ENCODE peak calls at places on chromosomes 2 and 18, in four cellular contexts. X is heart left ventricle, G is cardiac fibroblast, D is lower lobe of right lung. P is an unnamed sample.

GRCh38 chr2:108583903-108584520 is 49.7 kb downstream of the LIMS1 start:
- DNase-seq in G (peak), D (no peak), X (peak), P (no peak)

GRCh38 chr2:120598416-120598815 is 137.3 kb upstream of the GLI2 start:
- DNase-seq in X (no peak), D (peak), G (no peak), P (no peak)

GRCh38 chr2:237616373-237617304 is 10.7 kb upstream of the LRRFIP1 start:
- DNase-seq in G (peak), X (no peak), D (no peak), P (no peak)

GRCh38 chr2:220198911-220199310 is 571.5 kb downstream of the SLC4A3 start:
- DNase-seq in G (peak), X (no peak), D (no peak), P (no peak)

GRCh38 chr2:101219281-101219680 is 33.4 kb upstream of the CNOT11 start:
- DNase-seq in X (no peak), G (no peak), D (no peak), P (no peak)

GRCh38 chr2:68837164-68837860 is 33.9 kb downstream of the BMP10 start:
- DNase-seq in D (peak), G (peak), X (peak), P (no peak)

GRCh38 chr2:217106650-217107014 is 246.8 kb upstream of the TNP1 start:
- DNase-seq in X (no peak), G (peak), D (no peak), P (no peak)

GRCh38 chr2:21118302-21118920 is 5.4 kb upstream of the TDRD15 start:
- DNase-seq in D (no peak), X (no peak), G (peak), P (no peak)

GRCh38 chr2:238919307-238919706 is 71.4 kb downstream of the TWIST2 start:
- DNase-seq in D (no peak), G (no peak), X (peak), P (no peak)

GRCh38 chr2:191713837-191714236 is 35.9 kb downstream of the NABP1 start:
- DNase-seq in X (no peak), D (peak), G (no peak), P (no peak)

GRCh38 chr2:112996635-112997034 is 8.6 kb upstream of the IL36A start:
- DNase-seq in G (no peak), D (no peak), X (no peak), P (no peak)

GRCh38 chr2:23489471-23490400 is 104.8 kb downstream of the KLHL29 start:
- DNase-seq in D (no peak), G (no peak), X (no peak), P (no peak)

GRCh38 chr2:202494300-202494699 is 118.2 kb downstream of the BMPR2 start:
- DNase-seq in G (peak), X (no peak), D (no peak), P (no peak)

GRCh38 chr2:17122887-17123501 is 395.2 kb downstream of the RAD51AP2 start:
- DNase-seq in X (no peak), G (no peak), D (no peak), P (no peak)

GRCh38 chr2:191927991-191928390 is 81.1 kb upstream of the CAVIN2 start:
- DNase-seq in G (peak), D (no peak), X (no peak), P (peak)

GRCh38 chr18:13268035-13268700 is 49.6 kb downstream of the LDLRAD4 start:
- DNase-seq in G (peak), D (no peak), X (peak), P (no peak)

GRCh38 chr18:56721491-56721890 is 70.3 kb downstream of the WDR7 start:
- DNase-seq in G (peak), D (no peak), X (no peak), P (no peak)

GRCh38 chr2:12507295-12507694 is 209.4 kb upstream of the TRIB2 start:
- DNase-seq in G (peak), X (no peak), D (no peak), P (peak)

GRCh38 chr18:48106498-48106897 is 176.0 kb upstream of the SMAD2 start:
- DNase-seq in D (no peak), G (no peak), X (no peak), P (no peak)

GRCh38 chr2:112692496-112692911 is 28.3 kb upstream of the NT5DC4 start:
- DNase-seq in G (peak), D (peak), X (peak), P (peak)

GRCh38 chr2:65708129-65708528 is 275.7 kb upstream of the SPRED2 start:
- DNase-seq in G (no peak), X (no peak), D (no peak), P (peak)

GRCh38 chr18:61554117-61554776 is 221.0 kb downstream of the CDH20 start:
- DNase-seq in X (no peak), D (peak), G (no peak), P (no peak)

GRCh38 chr2:6909431-6910385 is 7.5 kb upstream of the RNF144A start:
- DNase-seq in D (no peak), X (no peak), G (no peak), P (no peak)

GRCh38 chr18:10499230-10499629 is 26.6 kb upstream of the NAPG start:
- DNase-seq in X (no peak), D (no peak), G (no peak), P (no peak)

GRCh38 chr2:121489944-121490585 is 40.6 kb upstream of the RNU4ATAC start:
- DNase-seq in X (no peak), D (no peak), G (no peak), P (no peak)

GRCh38 chr2:23464156-23464555 is 79.2 kb downstream of the KLHL29 start:
- DNase-seq in D (no peak), X (no peak), G (no peak), P (no peak)

DNA sequence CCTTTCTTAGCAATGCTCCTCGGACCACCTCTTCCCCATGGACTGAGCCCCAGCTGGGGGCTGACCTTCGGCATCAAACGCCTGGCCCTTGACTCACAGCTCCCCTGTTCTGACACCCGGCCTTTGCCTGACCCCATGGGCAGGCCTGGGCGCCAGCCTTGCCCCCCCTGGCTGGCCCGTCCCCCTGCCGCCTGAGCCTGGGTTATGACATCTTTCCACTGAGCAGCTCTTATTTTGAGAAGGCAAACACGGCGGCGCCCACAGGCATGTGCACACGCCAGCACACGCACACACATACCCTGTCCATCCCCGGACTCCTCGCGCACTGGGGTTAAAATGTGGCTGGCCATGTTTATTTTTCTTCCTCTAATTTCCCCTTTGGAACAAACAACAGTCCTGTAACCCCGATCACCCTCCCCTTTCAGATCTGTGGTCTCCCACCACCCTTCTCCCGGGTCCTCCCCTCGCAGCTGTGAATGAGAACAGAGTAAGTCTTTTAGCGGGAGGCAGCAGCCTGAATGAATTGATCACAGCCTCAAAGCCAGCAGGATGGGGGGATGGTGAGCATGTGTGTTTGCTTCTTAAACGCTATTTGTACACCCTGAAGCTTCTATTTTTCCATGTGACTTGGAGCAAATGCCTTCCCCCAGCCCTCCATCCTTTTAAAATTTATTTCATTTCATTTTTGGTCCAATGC is 11.8 kb upstream of the ATOH8 start:
- DNase-seq in D (peak), G (peak), X (peak), P (no peak)
- TF ChIP-seq CTCF in D (no peak), G (no peak), X (no peak), P (no peak)

DNA sequence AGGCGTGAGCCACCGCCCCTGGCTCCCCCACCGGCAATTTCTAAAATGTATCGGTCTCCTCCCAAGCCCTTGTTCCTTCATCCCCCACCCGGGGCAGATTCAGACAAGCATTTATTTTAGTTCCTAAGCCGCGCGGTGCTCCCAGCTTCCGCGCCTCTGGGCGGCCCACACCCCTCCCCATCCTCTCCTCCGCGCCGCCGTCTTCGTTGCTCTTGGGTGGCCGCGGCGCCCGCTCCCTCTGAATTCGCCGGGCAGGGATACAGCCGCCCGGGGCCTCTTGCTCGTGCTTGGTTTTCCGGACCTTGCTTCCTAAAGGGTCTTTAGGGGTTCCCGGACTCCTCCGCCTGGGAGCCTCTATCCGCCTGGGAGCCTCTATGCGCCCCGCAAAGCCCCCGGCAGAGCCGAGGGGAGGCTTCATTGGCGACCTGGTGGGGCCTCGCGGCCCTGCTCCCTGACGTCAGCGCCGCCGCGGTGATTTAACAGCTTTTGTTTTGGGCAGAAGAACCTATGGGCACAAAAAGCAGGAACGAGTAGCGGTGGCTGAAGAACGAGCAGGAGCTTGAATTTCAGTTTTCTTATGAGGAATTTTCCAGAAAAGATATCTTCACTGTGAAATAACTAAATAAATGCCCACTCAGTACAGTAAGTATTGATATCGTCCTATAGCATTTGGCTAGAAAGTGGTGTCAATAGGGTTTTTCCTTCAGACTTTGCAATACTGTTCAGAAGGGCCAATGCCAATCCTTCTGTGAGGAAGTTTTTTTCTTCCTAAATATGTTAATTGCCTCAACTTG is 37.3 kb downstream of the PRKRA start:
- DNase-seq in D (peak), G (peak), X (peak), P (peak)
- TF ChIP-seq CTCF in D (no peak), G (no peak), X (no peak), P (no peak)

GRCh38 chr2:128562471-128563347 is 244.0 kb upstream of the HS6ST1 start:
- DNase-seq in D (no peak), X (no peak), G (peak), P (no peak)

GRCh38 chr2:128563348-128563687 is 244.7 kb upstream of the HS6ST1 start:
- DNase-seq in G (peak), D (no peak), X (peak), P (no peak)

GRCh38 chr2:128565441-128565840 is 246.8 kb upstream of the HS6ST1 start:
- DNase-seq in X (no peak), D (no peak), G (no peak), P (no peak)

GRCh38 chr2:128564131-128564530 is 245.5 kb upstream of the HS6ST1 start:
- DNase-seq in D (no peak), G (no peak), X (no peak), P (no peak)

DNA sequence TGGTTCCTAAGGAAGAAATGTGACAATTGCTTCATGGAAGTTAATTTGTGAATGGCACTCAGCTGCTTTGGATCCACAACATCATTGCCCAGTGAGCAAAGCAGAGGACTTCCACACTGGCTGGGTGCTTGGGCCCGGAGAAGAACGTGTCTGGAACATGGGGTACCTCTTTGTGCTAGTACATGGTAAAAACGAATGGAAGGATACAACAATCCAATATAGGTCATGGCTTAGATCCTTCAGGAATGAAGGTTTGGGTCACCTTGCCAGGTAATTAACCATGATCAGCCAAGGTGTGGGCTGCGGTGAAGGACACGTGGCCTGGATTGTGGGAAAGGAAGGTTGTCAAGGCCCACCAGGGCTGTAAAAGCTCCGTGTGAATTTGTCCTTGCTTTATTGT is 245.9 kb upstream of the HS6ST1 start:
- DNase-seq in D (no peak), X (no peak), G (no peak), P (no peak)
- TF ChIP-seq CTCF in D (no peak), X (no peak), G (no peak), P (no peak)

DNA sequence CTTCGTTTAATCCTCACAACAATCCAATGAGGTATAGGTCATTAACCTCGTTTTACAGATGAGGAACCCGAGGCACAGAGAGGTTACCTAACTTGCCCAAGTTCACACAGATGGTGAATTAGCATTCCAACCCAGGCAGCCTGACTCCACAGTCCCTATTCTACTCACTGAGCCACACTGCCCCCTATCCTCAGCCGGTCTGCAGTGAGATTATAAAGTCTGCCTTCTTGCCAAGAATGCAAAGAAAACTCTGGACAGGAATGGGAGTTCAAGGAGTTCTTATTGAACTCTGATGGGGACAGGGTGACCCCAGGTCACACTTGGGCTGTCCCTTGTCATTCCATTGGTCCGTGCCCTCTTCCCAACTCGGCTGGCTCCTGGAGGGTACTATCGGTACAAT is 118.1 kb upstream of the MSH6 start:
- DNase-seq in G (no peak), D (no peak), X (no peak), P (no peak)
- TF ChIP-seq CTCF in G (peak), D (no peak), X (no peak), P (peak)

DNA sequence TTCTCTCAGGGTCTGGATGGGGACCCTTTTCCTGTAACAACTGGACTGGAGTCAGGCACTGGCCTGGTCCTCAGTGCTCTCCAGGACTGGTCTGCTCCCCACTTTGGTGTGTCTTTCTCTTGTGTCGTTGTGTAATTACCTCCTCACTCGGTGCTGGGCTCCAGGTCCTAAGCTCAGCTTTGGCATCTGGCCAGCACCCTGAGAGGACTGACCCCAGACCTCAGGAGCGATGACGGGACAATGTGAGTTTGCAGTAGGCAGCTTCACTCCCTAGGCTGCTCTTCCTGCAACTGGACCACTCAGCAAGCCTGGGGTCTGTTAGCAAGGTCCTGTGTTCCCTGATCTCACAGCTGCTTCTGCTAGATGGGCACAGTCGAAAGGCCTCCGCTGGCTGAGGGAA is 93.8 kb downstream of the COLEC12 start:
- DNase-seq in X (no peak), D (no peak), G (no peak), P (no peak)
- TF ChIP-seq CTCF in X (no peak), D (no peak), G (no peak), P (no peak)

DNA sequence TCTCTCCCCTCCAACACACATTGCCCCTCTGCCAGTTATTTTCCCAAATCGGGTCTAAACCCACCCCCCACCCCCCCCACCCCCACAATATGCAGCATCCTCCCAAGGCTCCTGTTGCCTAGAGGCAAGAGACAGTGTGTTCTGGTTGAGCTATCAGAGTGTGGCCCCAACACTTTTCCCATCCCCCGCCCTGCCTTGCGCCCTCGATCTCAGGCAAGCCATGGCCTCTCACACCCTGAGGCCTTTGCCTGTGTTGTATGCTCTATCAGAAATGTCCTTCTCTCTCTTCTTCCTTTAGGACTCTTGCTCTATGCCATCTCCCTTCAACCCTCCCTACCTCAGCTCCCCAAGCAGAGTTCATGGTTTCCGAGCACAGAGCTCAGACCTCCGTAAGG is 9.5 kb upstream of the GRHL1 start:
- DNase-seq in D (no peak), X (no peak), G (no peak), P (no peak)
- TF ChIP-seq CTCF in D (no peak), X (no peak), G (no peak), P (no peak)

GRCh38 chr18:7221424-7222155 is 9.3 kb upstream of the LRRC30 start:
- DNase-seq in G (peak), X (peak), D (no peak), P (peak)
- TF ChIP-seq CTCF in G (peak), X (peak), D (peak), P (peak)

GRCh38 chr2:64337314-64337713 is 116.6 kb upstream of the LGALSL start:
- DNase-seq in G (no peak), D (no peak), X (no peak), P (no peak)
- TF ChIP-seq CTCF in G (no peak), D (no peak), X (no peak), P (no peak)

DNA sequence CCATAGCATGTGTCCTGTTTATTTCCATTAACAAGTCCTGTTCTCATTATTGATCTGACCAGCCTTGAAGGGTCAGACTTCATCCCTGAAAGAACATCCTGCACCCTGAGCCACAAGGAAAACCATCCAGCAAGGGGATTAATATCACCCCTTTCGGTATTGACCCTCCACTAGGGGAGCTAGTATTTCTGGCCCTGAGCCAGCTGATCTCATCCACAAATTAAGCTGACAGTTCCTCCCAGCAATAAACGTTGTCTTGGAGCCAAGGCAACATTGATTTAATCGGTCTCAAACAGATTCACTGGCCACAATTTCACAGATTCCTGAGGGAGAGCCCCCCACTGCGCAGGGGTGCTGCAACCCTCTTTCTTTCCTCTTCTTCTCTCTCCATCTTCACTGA is 353.1 kb upstream of the FANCL start:
- DNase-seq in D (no peak), G (no peak), X (no peak), P (no peak)
- TF ChIP-seq CTCF in D (no peak), G (no peak), X (no peak), P (peak)

GRCh38 chr18:78431606-78432005 is 548.0 kb upstream of the SALL3 start:
- DNase-seq in X (no peak), G (no peak), D (no peak), P (no peak)
- TF ChIP-seq CTCF in X (no peak), G (no peak), D (no peak), P (no peak)